ENCODE peak calls at places on chromosomes 3 and 15, in ten cellular contexts. B is GM04504; R is lower leg skin; O is activated naive CD4-positive, alpha-beta T cell; X is ACHN; N is cardiac fibroblast; M is T-helper 1 cell; G is A549; U is activated T-helper 1 cell treated with anti-CD3 and anti-CD28 coated beads, Interleukin-2, amount 50 U/mL, for 16 hours; Q is dorsolateral prefrontal cortex. Z is an unnamed sample.
A peak's percentile ranks its signal among the peaks of the same experiment; 100 is the strongest.

GRCh38 chr3:51921081-51921578 is 18.0 kb upstream of the IQCF1 start:
- DNase-seq in U (no peak), X (no peak), Q (no peak), R (no peak), M (no peak), N (no peak), B (no peak), O (no peak), G (no peak), Z (no peak)

GRCh38 chr3:128426128-128426921 is 40.4 kb downstream of the DNAJB8 start:
- DNase-seq in Q (no peak), R (no peak), M (peak; percentile 40), N (peak; percentile 27), O (peak; percentile 10), B (peak; percentile 7), G (peak; percentile 61), U (peak; percentile 20), X (peak; percentile 35), Z (no peak)

GRCh38 chr3:105526349-105527111 is 159.8 kb downstream of the ALCAM start:
- DNase-seq in M (no peak), G (no peak), N (no peak), O (no peak), X (no peak), R (no peak), B (no peak), U (no peak), Q (no peak), Z (no peak)

GRCh38 chr3:127691494-127691893 is 18.7 kb downstream of the ABTB1 start:
- DNase-seq in U (no peak), Q (peak; percentile 38), O (no peak), B (no peak), N (no peak), X (no peak), G (no peak), M (no peak), R (no peak), Z (no peak)

GRCh38 chr3:194268659-194269487 is 82.3 kb downstream of the CPN2 start:
- DNase-seq in U (no peak), R (no peak), G (no peak), M (no peak), N (peak; percentile 18), B (no peak), O (no peak), Q (no peak), X (no peak), Z (no peak)

GRCh38 chr3:115359507-115359906 is 212.4 kb upstream of the ZBTB20 start:
- DNase-seq in Q (no peak), X (no peak), R (no peak), M (no peak), N (peak; percentile 35), B (no peak), G (no peak), U (no peak), O (no peak), Z (no peak)

GRCh38 chr3:138984816-138985215 is 21.3 kb downstream of the PRR23A start:
- DNase-seq in O (no peak), G (no peak), X (no peak), N (no peak), Q (no peak), M (no peak), R (no peak), B (no peak), U (no peak), Z (no peak)

GRCh38 chr15:69748700-69749099 is 296.1 kb downstream of the RPLP1 start:
- DNase-seq in O (no peak), G (no peak), Q (no peak), X (no peak), U (no peak), R (no peak), M (no peak), B (no peak), N (no peak), Z (no peak)

GRCh38 chr15:83039206-83039605 is 27.8 kb upstream of the C15orf40 start:
- DNase-seq in M (no peak), N (no peak), B (no peak), X (no peak), U (no peak), R (no peak), O (no peak), G (no peak), Q (no peak), Z (no peak)

GRCh38 chr3:112002458-112002971 is 3.8 kb downstream of the TAGLN3 start:
- DNase-seq in X (no peak), U (no peak), Q (no peak), O (no peak), G (no peak), N (no peak), R (no peak), M (no peak), B (no peak), Z (no peak)

GRCh38 chr3:149589332-149589731 is 68.5 kb downstream of the WWTR1 start:
- DNase-seq in B (peak; percentile 47), G (no peak), X (no peak), R (no peak), N (peak; percentile 87), M (no peak), Q (no peak), O (no peak), U (no peak), Z (no peak)

GRCh38 chr3:100033184-100033583 is 81.1 kb downstream of the FILIP1L start:
- DNase-seq in M (no peak), O (no peak), B (no peak), R (no peak), Q (no peak), N (peak; percentile 84), X (no peak), U (no peak), G (no peak), Z (no peak)

GRCh38 chr3:34387831-34388564 is 589.6 kb downstream of the PDCD6IP start:
- DNase-seq in B (no peak), X (no peak), Q (no peak), N (no peak), U (no peak), G (no peak), R (no peak), O (no peak), M (no peak), Z (no peak)

GRCh38 chr3:126847061-126847460 is 135.9 kb upstream of the PLXNA1 start:
- DNase-seq in N (no peak), B (no peak), G (no peak), U (no peak), Q (no peak), O (no peak), X (no peak), M (no peak), R (no peak), Z (no peak)

GRCh38 chr3:132210476-132211346 is 106.5 kb upstream of the ACP3 start:
- DNase-seq in Q (no peak), X (peak; percentile 19), R (no peak), G (peak; percentile 19), N (no peak), O (no peak), U (no peak), B (no peak), M (no peak), Z (no peak)

GRCh38 chr3:99638244-99638948 is at the start of gene COL8A1:
- DNase-seq in M (no peak), N (peak; percentile 77), U (no peak), X (peak; percentile 83), B (peak; percentile 81), O (no peak), G (no peak), Q (no peak), R (no peak), Z (no peak)

GRCh38 chr15:27589260-27589659 is 509.9 kb downstream of the OCA2 start:
- DNase-seq in U (no peak), N (no peak), M (no peak), O (no peak), G (no peak), X (no peak), B (no peak), Q (no peak), R (no peak), Z (no peak)

GRCh38 chr15:42275780-42276395 is 2.7 kb upstream of the TMEM87A start:
- DNase-seq in X (no peak), O (no peak), R (no peak), G (no peak), M (no peak), Q (no peak), U (no peak), N (no peak), B (no peak), Z (no peak)

GRCh38 chr15:70916531-70916930 is 23.9 kb downstream of the LRRC49 start:
- DNase-seq in Q (no peak), R (no peak), G (no peak), X (no peak), M (no peak), N (no peak), U (no peak), O (no peak), B (no peak), Z (no peak)

GRCh38 chr15:39360417-39360816 is 220.5 kb upstream of the THBS1 start:
- DNase-seq in N (peak; percentile 36), U (no peak), O (no peak), G (no peak), X (no peak), B (no peak), M (no peak), R (no peak), Q (no peak), Z (no peak)